ENCODE peak calls at places on chromosome 6, in five cellular contexts. J is thoracic aorta, K is right lobe of liver, S is astrocyte of the cerebellum, F is psoas muscle. M is an unnamed sample.

GRCh38 chr6:152206072-152206818 is 398.8 kb downstream of the ESR1 start:
- DNase-seq in J (no peak), K (no peak), S (no peak), F (peak), M (no peak)

GRCh38 chr6:124522335-124522734 is 439.9 kb upstream of the RNF217 start:
- DNase-seq in J (no peak), K (no peak), S (no peak), F (no peak), M (no peak)

GRCh38 chr6:64590965-64591364 is 955.4 kb downstream of the PHF3 start:
- DNase-seq in J (no peak), K (no peak), S (no peak), F (no peak), M (no peak)

GRCh38 chr6:55836481-55836880 is 38.9 kb downstream of the BMP5 start:
- DNase-seq in J (no peak), K (no peak), S (no peak), F (no peak), M (no peak)

GRCh38 chr6:25692472-25692871 is 40.5 kb downstream of the SCGN start:
- DNase-seq in J (no peak), K (no peak), S (no peak), F (no peak), M (no peak)

GRCh38 chr6:145147559-145147958 is 587.8 kb downstream of the EPM2A start:
- DNase-seq in J (no peak), K (no peak), S (peak), F (no peak), M (no peak)

GRCh38 chr6:52759085-52759484 is 4.2 kb downstream of the GSTA2 start:
- DNase-seq in J (no peak), K (no peak), S (no peak), F (no peak), M (no peak)

GRCh38 chr6:35267897-35268296 is 8.4 kb downstream of the ZNF76 start:
- DNase-seq in J (no peak), K (no peak), S (no peak), F (no peak), M (no peak)

GRCh38 chr6:33314515-33314942 is 651 bp upstream of the TAPBP start:
- DNase-seq in J (no peak), K (peak), S (no peak), F (peak), M (no peak)

GRCh38 chr6:143896096-143896880 is 32.0 kb downstream of the ZC2HC1B start:
- DNase-seq in J (no peak), K (no peak), S (no peak), F (no peak), M (no peak)

GRCh38 chr6:83226517-83226916 is 33.4 kb downstream of the RWDD2A start:
- DNase-seq in J (no peak), K (no peak), S (no peak), F (no peak), M (no peak)

GRCh38 chr6:29625337-29625930 is 7.5 kb downstream of the GABBR1 start:
- DNase-seq in J (no peak), K (no peak), S (no peak), F (no peak), M (no peak)

GRCh38 chr6:138769102-138769676 is 4.4 kb upstream of the CCDC28A start:
- DNase-seq in J (no peak), K (no peak), S (no peak), F (no peak), M (no peak)

GRCh38 chr6:169224716-169225115 is 28.9 kb downstream of the THBS2 start:
- DNase-seq in J (no peak), K (no peak), S (no peak), F (no peak), M (no peak)

GRCh38 chr6:52984247-52984646 is 10.8 kb downstream of the GSTA4 start:
- DNase-seq in J (no peak), K (no peak), S (no peak), F (no peak), M (no peak)

GRCh38 chr6:92770540-92770939 is 648.8 kb downstream of the EPHA7 start:
- DNase-seq in J (no peak), K (no peak), S (no peak), F (no peak), M (no peak)

GRCh38 chr6:165662041-165662491 is 975 bp downstream of the PDE10A start:
- DNase-seq in J (no peak), K (no peak), S (no peak), F (peak), M (no peak)

GRCh38 chr6:21437583-21437982 is 156.0 kb upstream of the SOX4 start:
- DNase-seq in J (no peak), K (no peak), S (peak), F (no peak), M (no peak)

GRCh38 chr6:163583558-163583957 is 169.0 kb downstream of the QKI start:
- DNase-seq in J (no peak), K (no peak), S (no peak), F (peak), M (no peak)

GRCh38 chr6:163579111-163579879 is 164.8 kb downstream of the QKI start:
- DNase-seq in J (no peak), K (no peak), S (no peak), F (no peak), M (no peak)

GRCh38 chr6:163577404-163577803 is 162.9 kb downstream of the QKI start:
- DNase-seq in J (no peak), K (no peak), S (no peak), F (no peak), M (no peak)

GRCh38 chr6:163580311-163581030 is 166.0 kb downstream of the QKI start:
- DNase-seq in J (no peak), K (no peak), S (no peak), F (no peak), M (no peak)

DNA sequence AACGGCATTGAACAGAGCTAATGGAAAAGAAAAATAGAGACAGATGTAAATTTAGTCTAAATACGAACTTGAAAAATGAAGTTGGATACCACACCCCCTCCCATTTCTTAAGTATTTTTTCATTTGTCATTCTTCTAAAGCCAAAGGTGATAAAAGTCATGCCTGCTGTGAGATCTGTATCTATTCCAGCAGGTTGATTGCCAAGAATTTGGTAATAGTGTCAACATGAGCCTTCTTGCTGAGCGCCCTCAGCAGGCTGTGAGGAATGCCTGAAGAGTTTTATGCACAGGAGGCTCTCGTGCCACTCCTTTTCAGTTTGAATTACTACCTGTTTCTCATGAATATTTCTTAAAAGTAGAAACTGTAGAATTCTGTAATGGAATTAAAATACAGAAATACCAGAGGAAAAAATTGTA is 165.4 kb downstream of the QKI start:
- DNase-seq in J (no peak), K (no peak), S (no peak), F (no peak), M (no peak)
- TF ChIP-seq CTCF in J (no peak), K (peak), S (peak), F (peak), M (no peak)

GRCh38 chr6:85118233-85118632 is 331.6 kb upstream of the NT5E start:
- DNase-seq in J (no peak), K (no peak), S (no peak), F (no peak), M (no peak)
- TF ChIP-seq CTCF in J (no peak), K (no peak), S (no peak), F (no peak), M (no peak)

DNA sequence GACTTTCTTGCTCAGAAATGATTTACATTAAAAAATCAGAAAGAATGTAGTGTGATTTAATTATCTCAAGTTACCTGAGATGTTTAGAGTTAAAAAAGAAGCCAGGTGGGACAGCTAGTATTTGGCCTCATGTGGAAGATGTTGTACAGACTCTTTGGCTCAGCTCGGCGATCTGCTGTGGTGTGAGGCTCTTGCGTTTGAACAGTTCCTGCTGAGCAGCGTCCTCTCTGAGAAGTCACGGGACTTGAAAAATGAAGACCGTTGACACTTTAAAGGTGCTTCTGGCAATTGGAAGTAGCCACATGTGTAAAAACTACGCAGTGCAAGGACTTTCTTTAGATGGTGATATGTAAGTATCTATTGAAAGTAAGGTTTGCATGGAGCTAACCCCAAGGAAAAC is 169.1 kb downstream of the BACH2 start:
- DNase-seq in J (no peak), K (no peak), S (no peak), F (no peak), M (no peak)
- TF ChIP-seq CTCF in J (no peak), K (no peak), S (no peak), F (no peak), M (no peak)

DNA sequence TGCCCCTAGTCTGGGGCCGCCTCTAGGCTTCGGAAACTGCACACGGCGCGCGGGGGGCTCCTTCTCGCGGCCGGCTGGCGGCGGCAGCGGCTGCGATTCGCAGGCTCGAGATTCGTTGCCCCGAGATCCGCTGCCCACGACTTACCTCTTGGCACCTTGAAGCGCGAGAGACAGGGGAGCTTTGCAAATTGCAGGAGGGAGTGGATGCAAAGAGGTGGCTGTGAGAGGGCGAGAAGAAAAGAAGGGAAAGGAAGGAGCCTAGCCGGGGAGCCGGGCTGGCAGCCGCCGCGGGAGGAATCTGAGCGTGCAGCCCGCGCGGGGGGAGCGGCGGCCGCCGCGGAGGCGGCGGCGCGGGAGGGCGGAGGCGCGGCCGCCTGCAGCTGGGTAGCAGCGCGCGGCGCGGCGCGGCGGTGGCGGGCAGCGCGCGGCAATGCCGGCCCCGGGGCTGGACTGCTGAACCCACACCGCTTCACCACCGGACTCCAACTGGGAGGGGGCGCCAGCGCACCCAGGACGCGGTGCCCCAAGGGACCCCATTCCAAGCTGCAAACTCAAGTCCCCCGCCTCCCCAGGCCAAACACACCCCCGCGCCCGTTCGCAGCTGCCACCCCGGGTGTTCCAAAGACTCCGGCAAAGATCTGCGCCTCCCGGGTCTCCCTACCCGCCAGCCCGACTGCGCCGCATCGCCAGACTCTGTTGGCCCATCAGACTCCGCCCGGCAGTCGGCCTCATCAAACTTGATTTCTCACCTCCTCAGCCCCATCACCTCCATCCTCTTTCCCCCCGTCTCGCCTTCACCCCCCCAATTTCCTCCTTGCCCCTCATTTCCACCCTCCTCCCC is 44.2 kb upstream of the SUPT3H start:
- DNase-seq in J (peak), K (peak), S (no peak), F (peak), M (peak)
- TF ChIP-seq CTCF in J (no peak), K (no peak), S (peak), F (no peak), M (peak)

DNA sequence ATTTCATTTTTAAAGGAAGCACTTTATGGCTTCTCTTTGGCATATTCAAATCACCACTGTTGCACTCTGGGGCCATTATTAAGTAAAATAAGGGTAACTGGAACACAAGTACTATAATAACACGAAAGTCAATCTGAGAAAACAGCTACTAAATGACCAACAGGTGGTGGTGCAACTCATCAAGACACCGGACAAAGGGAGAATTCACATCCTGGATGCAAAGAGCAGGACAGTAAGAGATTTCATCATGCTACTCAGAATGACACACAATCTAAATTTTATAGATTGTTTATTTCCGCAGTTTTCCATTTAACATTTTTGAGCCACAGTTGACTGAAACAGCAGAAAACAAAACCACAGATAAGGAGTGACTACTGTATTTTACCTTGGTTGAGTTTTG is 27.6 kb upstream of the LY86 start:
- DNase-seq in J (no peak), K (no peak), S (no peak), F (no peak), M (no peak)
- TF ChIP-seq CTCF in J (no peak), K (no peak), S (no peak), F (no peak), M (no peak)

GRCh38 chr6:30972816-30973215 is 10.7 kb upstream of the MUC21 start:
- DNase-seq in J (no peak), K (no peak), S (no peak), F (no peak), M (no peak)
- TF ChIP-seq CTCF in J (no peak), K (no peak), S (no peak), F (no peak), M (no peak)

DNA sequence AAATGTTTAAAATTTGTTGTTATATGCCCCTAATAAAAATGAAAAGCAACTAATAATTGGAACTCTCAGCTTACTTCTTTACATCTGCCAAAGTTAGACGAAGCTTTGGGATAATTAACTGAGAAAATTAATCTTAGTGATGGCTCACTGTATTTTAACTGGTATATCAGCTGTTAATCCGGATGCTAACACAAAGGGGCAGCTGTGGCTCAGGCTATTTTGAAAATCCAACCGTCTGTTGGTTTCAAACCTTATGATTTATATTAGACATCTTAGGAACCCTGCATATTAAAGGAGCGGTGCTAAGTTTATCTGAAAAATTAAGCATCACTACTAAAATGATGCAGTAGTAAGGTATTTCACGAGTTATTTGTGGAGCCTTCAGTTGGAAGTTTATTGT is 96.6 kb downstream of the AKAP7 start:
- DNase-seq in J (no peak), K (no peak), S (no peak), F (no peak), M (no peak)
- TF ChIP-seq CTCF in J (no peak), K (no peak), S (no peak), F (no peak), M (no peak)

M was measured in esophagus squamous epithelium.